ENCODE peak calls at places on chromosomes 12 and 14, in eight cellular contexts. One of them, this sample, is unnamed.

GRCh38 chr12:120093336-120093591 is 23.3 kb downstream of the RAB35 start:
- DNase-seq in CD8-positive, alpha-beta T cell: no peak
- DNase-seq in heart left ventricle: no peak
- DNase-seq in H1: no peak
- DNase-seq in left ventricle myocardium inferior: no peak
- DNase-seq in tibial artery: no peak
- DNase-seq in cardiac muscle cell: no peak
- DNase-seq in AG04450: no peak
- DNase-seq in this sample: no peak

GRCh38 chr12:46891306-46891705 is 65.5 kb upstream of the SLC38A4 start:
- DNase-seq in heart left ventricle: no peak
- DNase-seq in tibial artery: no peak
- DNase-seq in CD8-positive, alpha-beta T cell: no peak
- DNase-seq in cardiac muscle cell: no peak
- DNase-seq in left ventricle myocardium inferior: no peak
- DNase-seq in H1: no peak
- DNase-seq in AG04450: no peak
- DNase-seq in this sample: no peak

GRCh38 chr14:36134026-36134425 is 42.5 kb downstream of the PTCSC3 start:
- DNase-seq in AG04450: no peak
- DNase-seq in H1: no peak
- DNase-seq in tibial artery: no peak
- DNase-seq in left ventricle myocardium inferior: no peak
- DNase-seq in heart left ventricle: no peak
- DNase-seq in CD8-positive, alpha-beta T cell: no peak
- DNase-seq in cardiac muscle cell: no peak
- DNase-seq in this sample: no peak

GRCh38 chr14:61553730-61554641 is 141.3 kb upstream of the HIF1A start:
- DNase-seq in tibial artery: peak
- DNase-seq in H1: no peak
- DNase-seq in AG04450: peak
- DNase-seq in cardiac muscle cell: peak
- DNase-seq in left ventricle myocardium inferior: no peak
- DNase-seq in CD8-positive, alpha-beta T cell: no peak
- DNase-seq in heart left ventricle: no peak
- DNase-seq in this sample: no peak

GRCh38 chr12:15583804-15584203 is 205.4 kb downstream of the EPS8 start:
- DNase-seq in H1: no peak
- DNase-seq in CD8-positive, alpha-beta T cell: no peak
- DNase-seq in left ventricle myocardium inferior: no peak
- DNase-seq in tibial artery: no peak
- DNase-seq in cardiac muscle cell: no peak
- DNase-seq in heart left ventricle: no peak
- DNase-seq in AG04450: no peak
- DNase-seq in this sample: no peak

GRCh38 chr12:88953029-88953586 is 372.8 kb upstream of the KITLG start:
- DNase-seq in CD8-positive, alpha-beta T cell: no peak
- DNase-seq in tibial artery: no peak
- DNase-seq in AG04450: no peak
- DNase-seq in cardiac muscle cell: no peak
- DNase-seq in left ventricle myocardium inferior: no peak
- DNase-seq in H1: no peak
- DNase-seq in heart left ventricle: no peak
- DNase-seq in this sample: no peak

GRCh38 chr14:51562816-51563215 is 88.9 kb upstream of the FRMD6 start:
- DNase-seq in tibial artery: no peak
- DNase-seq in heart left ventricle: no peak
- DNase-seq in CD8-positive, alpha-beta T cell: no peak
- DNase-seq in AG04450: no peak
- DNase-seq in H1: no peak
- DNase-seq in cardiac muscle cell: no peak
- DNase-seq in left ventricle myocardium inferior: no peak
- DNase-seq in this sample: no peak

GRCh38 chr14:104604461-104605449 is at the start of gene TMEM179:
- DNase-seq in heart left ventricle: no peak
- DNase-seq in tibial artery: peak
- DNase-seq in AG04450: no peak
- DNase-seq in left ventricle myocardium inferior: no peak
- DNase-seq in CD8-positive, alpha-beta T cell: no peak
- DNase-seq in H1: peak
- DNase-seq in cardiac muscle cell: peak
- DNase-seq in this sample: no peak

GRCh38 chr14:54440870-54441868 is at the start of gene CNIH1:
- DNase-seq in heart left ventricle: peak
- DNase-seq in H1: peak
- DNase-seq in cardiac muscle cell: peak
- DNase-seq in left ventricle myocardium inferior: peak
- DNase-seq in CD8-positive, alpha-beta T cell: peak
- DNase-seq in AG04450: peak
- DNase-seq in tibial artery: peak
- DNase-seq in this sample: peak

GRCh38 chr14:23147676-23148075 is 28.6 kb upstream of the CEBPE start:
- DNase-seq in heart left ventricle: no peak
- DNase-seq in AG04450: peak
- DNase-seq in cardiac muscle cell: peak
- DNase-seq in tibial artery: no peak
- DNase-seq in left ventricle myocardium inferior: no peak
- DNase-seq in CD8-positive, alpha-beta T cell: no peak
- DNase-seq in H1: no peak
- DNase-seq in this sample: no peak

GRCh38 chr14:100237735-100238418 is 1.1 kb upstream of the YY1 start:
- DNase-seq in cardiac muscle cell: peak
- DNase-seq in AG04450: no peak
- DNase-seq in CD8-positive, alpha-beta T cell: peak
- DNase-seq in H1: peak
- DNase-seq in heart left ventricle: peak
- DNase-seq in tibial artery: peak
- DNase-seq in left ventricle myocardium inferior: peak
- DNase-seq in this sample: no peak

GRCh38 chr12:53352331-53353258 is 16.4 kb upstream of the SP7 start:
- DNase-seq in tibial artery: peak
- DNase-seq in H1: peak
- DNase-seq in CD8-positive, alpha-beta T cell: peak
- DNase-seq in heart left ventricle: peak
- DNase-seq in AG04450: peak
- DNase-seq in cardiac muscle cell: peak
- DNase-seq in left ventricle myocardium inferior: peak
- DNase-seq in this sample: peak

GRCh38 chr14:75800792-75801191 is 139.7 kb downstream of the TTLL5 start:
- DNase-seq in heart left ventricle: no peak
- DNase-seq in AG04450: no peak
- DNase-seq in CD8-positive, alpha-beta T cell: no peak
- DNase-seq in H1: peak
- DNase-seq in tibial artery: no peak
- DNase-seq in left ventricle myocardium inferior: no peak
- DNase-seq in cardiac muscle cell: no peak
- DNase-seq in this sample: no peak

GRCh38 chr12:113418213-113418879 is 3.8 kb upstream of the SDSL start:
- DNase-seq in AG04450: no peak
- DNase-seq in tibial artery: peak
- DNase-seq in H1: no peak
- DNase-seq in heart left ventricle: no peak
- DNase-seq in CD8-positive, alpha-beta T cell: no peak
- DNase-seq in cardiac muscle cell: peak
- DNase-seq in left ventricle myocardium inferior: no peak
- DNase-seq in this sample: no peak

GRCh38 chr14:96574633-96575191 is 72.5 kb downstream of the PAPOLA start:
- DNase-seq in cardiac muscle cell: peak
- DNase-seq in tibial artery: no peak
- DNase-seq in H1: no peak
- DNase-seq in left ventricle myocardium inferior: no peak
- DNase-seq in AG04450: peak
- DNase-seq in CD8-positive, alpha-beta T cell: no peak
- DNase-seq in heart left ventricle: no peak
- DNase-seq in this sample: no peak

GRCh38 chr14:96575233-96575632 is 73.1 kb downstream of the PAPOLA start:
- DNase-seq in left ventricle myocardium inferior: no peak
- DNase-seq in heart left ventricle: no peak
- DNase-seq in CD8-positive, alpha-beta T cell: no peak
- DNase-seq in H1: no peak
- DNase-seq in cardiac muscle cell: no peak
- DNase-seq in tibial artery: no peak
- DNase-seq in AG04450: no peak
- DNase-seq in this sample: no peak

GRCh38 chr14:96571311-96571710 is 69.1 kb downstream of the PAPOLA start:
- DNase-seq in left ventricle myocardium inferior: no peak
- DNase-seq in AG04450: no peak
- DNase-seq in heart left ventricle: no peak
- DNase-seq in CD8-positive, alpha-beta T cell: no peak
- DNase-seq in H1: no peak
- DNase-seq in cardiac muscle cell: no peak
- DNase-seq in tibial artery: no peak
- DNase-seq in this sample: no peak

GRCh38 chr14:96574171-96574632 is 72.0 kb downstream of the PAPOLA start:
- DNase-seq in heart left ventricle: no peak
- DNase-seq in left ventricle myocardium inferior: no peak
- DNase-seq in tibial artery: no peak
- DNase-seq in cardiac muscle cell: no peak
- DNase-seq in H1: no peak
- DNase-seq in AG04450: no peak
- DNase-seq in CD8-positive, alpha-beta T cell: no peak
- DNase-seq in this sample: no peak

DNA sequence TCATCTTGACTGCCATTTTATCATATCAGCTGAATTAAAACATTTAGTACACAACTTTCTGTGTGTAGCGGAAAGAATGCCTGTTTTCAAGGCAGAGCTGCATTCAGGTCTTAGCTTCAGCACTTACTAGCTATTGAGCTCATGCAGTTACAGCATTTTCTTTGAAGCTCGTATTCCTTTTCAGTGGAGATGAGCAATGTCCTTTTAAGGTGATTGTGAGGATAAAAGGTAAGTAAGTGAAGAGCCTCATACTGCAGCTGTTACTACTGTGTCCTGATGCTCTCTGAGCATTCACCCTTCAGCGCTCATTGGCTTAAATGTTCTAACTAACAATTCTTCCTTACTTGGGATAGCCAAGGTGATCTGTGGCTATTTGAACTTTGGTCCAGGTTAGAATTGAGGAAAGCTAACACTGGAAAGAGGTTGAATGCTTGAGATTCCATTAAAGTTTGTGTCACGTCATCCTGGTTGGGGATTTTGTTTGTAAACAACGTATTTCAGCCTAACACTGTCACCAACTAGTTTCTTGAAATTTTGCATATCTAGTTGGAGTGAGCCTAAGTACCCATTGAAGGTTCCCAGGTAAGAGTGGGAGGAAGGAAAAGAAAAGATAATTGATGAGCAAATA is 71.4 kb downstream of the PAPOLA start:
- DNase-seq in cardiac muscle cell: no peak
- DNase-seq in AG04450: no peak
- DNase-seq in left ventricle myocardium inferior: no peak
- DNase-seq in heart left ventricle: no peak
- DNase-seq in tibial artery: no peak
- DNase-seq in CD8-positive, alpha-beta T cell: no peak
- DNase-seq in H1: no peak
- DNase-seq in this sample: no peak
- H3K4me3 ChIP-seq in cardiac muscle cell: no peak
- H3K4me3 ChIP-seq in AG04450: no peak
- H3K4me3 ChIP-seq in left ventricle myocardium inferior: no peak
- H3K4me3 ChIP-seq in heart left ventricle: no peak
- H3K4me3 ChIP-seq in tibial artery: no peak
- H3K4me3 ChIP-seq in CD8-positive, alpha-beta T cell: no peak
- H3K4me3 ChIP-seq in H1: no peak
- H3K4me3 ChIP-seq in this sample: no peak

DNA sequence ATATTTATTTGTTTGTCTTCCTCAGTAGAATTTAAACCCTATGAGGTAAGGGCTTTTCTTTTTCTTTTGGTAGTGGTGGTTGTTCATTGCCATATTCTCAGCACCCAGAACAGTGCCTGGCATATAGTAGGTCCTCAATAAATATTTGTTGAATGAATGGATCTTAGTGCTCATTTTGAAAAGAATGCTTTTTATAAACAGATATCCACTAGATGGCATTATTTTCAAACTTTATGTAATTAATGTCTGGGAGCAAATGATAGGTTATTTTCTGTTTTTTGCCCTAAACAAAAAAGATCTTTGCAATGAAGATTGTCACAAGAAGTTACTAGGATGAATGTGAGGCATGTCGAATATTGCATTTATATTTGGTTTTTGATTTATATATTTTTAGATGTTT is 64.1 kb downstream of the RAD51B start:
- DNase-seq in H1: no peak
- DNase-seq in left ventricle myocardium inferior: no peak
- DNase-seq in cardiac muscle cell: peak
- DNase-seq in AG04450: no peak
- DNase-seq in CD8-positive, alpha-beta T cell: no peak
- DNase-seq in tibial artery: no peak
- DNase-seq in heart left ventricle: no peak
- DNase-seq in this sample: no peak
- TF ChIP-seq CTCF in H1: no peak
- TF ChIP-seq CTCF in left ventricle myocardium inferior: peak
- TF ChIP-seq CTCF in cardiac muscle cell: peak
- TF ChIP-seq CTCF in AG04450: peak
- TF ChIP-seq CTCF in CD8-positive, alpha-beta T cell: no peak
- TF ChIP-seq CTCF in tibial artery: peak
- TF ChIP-seq CTCF in heart left ventricle: peak
- TF ChIP-seq CTCF in this sample: no peak

DNA sequence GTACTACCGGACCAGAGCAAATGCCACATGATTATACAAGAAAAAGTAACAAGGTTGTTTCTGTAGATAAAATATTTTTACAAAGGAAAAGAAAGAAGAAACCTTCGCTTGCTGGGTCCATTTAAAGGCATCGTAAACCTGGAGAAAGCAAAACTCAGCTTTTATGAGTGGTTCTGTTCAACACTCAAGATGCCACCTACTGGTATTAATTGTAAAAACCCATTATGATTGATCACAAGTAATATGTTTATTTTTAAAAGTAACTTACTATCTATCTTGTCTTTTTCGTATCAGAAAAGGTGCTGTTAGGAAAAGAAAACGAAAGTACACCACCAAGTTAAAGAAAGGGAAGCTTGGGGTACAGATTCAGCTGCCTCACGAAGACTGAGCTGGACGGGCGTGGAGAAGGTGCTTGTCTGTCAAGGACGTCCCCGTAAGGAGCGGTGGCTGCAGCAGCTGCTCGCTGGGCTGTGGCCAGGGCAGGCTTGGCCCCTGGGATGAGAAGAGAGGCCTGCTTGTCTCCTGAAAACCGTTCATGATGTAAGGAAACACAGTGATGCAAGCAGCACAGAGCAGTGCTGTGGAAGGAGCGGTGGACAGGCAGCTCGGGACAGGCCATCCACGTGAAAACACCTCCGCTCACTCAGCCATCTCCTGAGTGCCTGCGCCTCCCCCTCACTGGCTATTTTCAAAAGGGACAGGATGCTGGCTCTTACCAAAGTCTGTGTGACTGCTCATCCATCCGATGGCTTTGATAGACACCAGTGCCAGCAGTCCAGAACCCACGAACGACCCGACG is 25.0 kb downstream of the SLC15A4 start:
- DNase-seq in AG04450: no peak
- DNase-seq in cardiac muscle cell: no peak
- DNase-seq in CD8-positive, alpha-beta T cell: no peak
- DNase-seq in H1: no peak
- DNase-seq in tibial artery: no peak
- DNase-seq in left ventricle myocardium inferior: no peak
- DNase-seq in heart left ventricle: no peak
- DNase-seq in this sample: no peak
- H3K4me3 ChIP-seq in AG04450: no peak
- H3K4me3 ChIP-seq in cardiac muscle cell: no peak
- H3K4me3 ChIP-seq in CD8-positive, alpha-beta T cell: no peak
- H3K4me3 ChIP-seq in H1: no peak
- H3K4me3 ChIP-seq in tibial artery: no peak
- H3K4me3 ChIP-seq in left ventricle myocardium inferior: no peak
- H3K4me3 ChIP-seq in heart left ventricle: no peak
- H3K4me3 ChIP-seq in this sample: peak

GRCh38 chr14:20935303-20935984 is 19.8 kb upstream of the RNASE2 start:
- DNase-seq in H1: no peak
- DNase-seq in heart left ventricle: no peak
- DNase-seq in cardiac muscle cell: no peak
- DNase-seq in tibial artery: no peak
- DNase-seq in AG04450: no peak
- DNase-seq in left ventricle myocardium inferior: no peak
- DNase-seq in CD8-positive, alpha-beta T cell: no peak
- DNase-seq in this sample: no peak

GRCh38 chr14:20934148-20934762 is 21.0 kb upstream of the RNASE2 start:
- DNase-seq in left ventricle myocardium inferior: peak
- DNase-seq in tibial artery: no peak
- DNase-seq in H1: peak
- DNase-seq in AG04450: no peak
- DNase-seq in heart left ventricle: peak
- DNase-seq in CD8-positive, alpha-beta T cell: peak
- DNase-seq in cardiac muscle cell: peak
- DNase-seq in this sample: peak
- TF ChIP-seq CTCF in left ventricle myocardium inferior: peak
- TF ChIP-seq CTCF in tibial artery: peak
- TF ChIP-seq CTCF in H1: peak
- TF ChIP-seq CTCF in AG04450: peak
- TF ChIP-seq CTCF in heart left ventricle: peak
- TF ChIP-seq CTCF in CD8-positive, alpha-beta T cell: peak
- TF ChIP-seq CTCF in cardiac muscle cell: peak
- TF ChIP-seq CTCF in this sample: peak